ENCODE peak calls at places on chromosomes 7 and 10, in four cellular contexts. N is H9, U is H1, V is IMR-90. W is an unnamed sample.

GRCh38 chr10:55491712-55492111 is 690.7 kb upstream of the PCDH15 start:
- DNase-seq in N (no peak), U (no peak), V (no peak), W (no peak)

GRCh38 chr10:99560277-99561126 is 27.8 kb downstream of the NKX2-3 start:
- DNase-seq in N (peak; percentile 70), U (peak; percentile 83), V (peak; percentile 47), W (peak; percentile 79)

GRCh38 chr10:92222603-92223275 is 68.1 kb downstream of the CPEB3 start:
- DNase-seq in N (no peak), U (no peak), V (peak; percentile 75), W (no peak)

GRCh38 chr10:62996925-62997324 is 136.2 kb upstream of the NRBF2 start:
- DNase-seq in N (no peak), U (no peak), V (no peak), W (no peak)

GRCh38 chr10:80413152-80413996 is 5.0 kb downstream of the PRXL2A start:
- DNase-seq in N (no peak), U (no peak), V (peak; percentile 44), W (no peak)

GRCh38 chr10:13973742-13974141 is 357.0 kb downstream of the FRMD4A start:
- DNase-seq in N (no peak), U (no peak), V (peak; percentile 89), W (no peak)

GRCh38 chr10:58241346-58241745 is 26.3 kb downstream of the IPMK start:
- DNase-seq in N (no peak), U (no peak), V (peak; percentile 52), W (no peak)

GRCh38 chr7:132656846-132657776 is 80.8 kb upstream of the PLXNA4 start:
- DNase-seq in N (no peak), U (peak; percentile 55), V (peak; percentile 2), W (peak; percentile 35)

GRCh38 chr10:69916133-69916532 is 114.4 kb downstream of the COL13A1 start:
- DNase-seq in N (no peak), U (no peak), V (no peak), W (no peak)

GRCh38 chr10:43965033-43965917 is 316.6 kb upstream of the ZNF32 start:
- DNase-seq in N (no peak), U (no peak), V (peak; percentile 26), W (peak; percentile 14)

GRCh38 chr7:135100856-135101255 is 47.0 kb upstream of the TMEM140 start:
- DNase-seq in N (no peak), U (no peak), V (peak; percentile 10), W (no peak)

GRCh38 chr10:13705526-13706169 is 118.9 kb downstream of the PRPF18 start:
- DNase-seq in N (no peak), U (no peak), V (no peak), W (no peak)

GRCh38 chr7:119270045-119270464 is 1002.9 kb upstream of the KCND2 start:
- DNase-seq in N (peak; percentile 64), U (peak; percentile 59), V (peak; percentile 55), W (peak; percentile 80)

GRCh38 chr7:35828817-35829216 is 28.0 kb downstream of the SEPTIN7 start:
- DNase-seq in N (no peak), U (no peak), V (no peak), W (no peak)

GRCh38 chr10:43076311-43076875 is 476 bp upstream of the RET start:
- DNase-seq in N (peak; percentile 59), U (peak; percentile 67), V (no peak), W (peak; percentile 40)

GRCh38 chr7:54544356-54545240 is 2.4 kb downstream of the VSTM2A start:
- DNase-seq in N (peak; percentile 62), U (peak; percentile 67), V (no peak), W (peak; percentile 67)

GRCh38 chr7:107773027-107773426 is 29.1 kb downstream of the CBLL1 start:
- DNase-seq in N (no peak), U (no peak), V (no peak), W (no peak)

GRCh38 chr7:155767562-155768437 is 44.5 kb downstream of the SHH start:
- DNase-seq in N (no peak), U (no peak), V (no peak), W (no peak)

GRCh38 chr7:100674441-100675407 is 1.2 kb downstream of the GNB2 start:
- DNase-seq in N (no peak), U (peak; percentile 69), V (no peak), W (peak; percentile 49)

DNA sequence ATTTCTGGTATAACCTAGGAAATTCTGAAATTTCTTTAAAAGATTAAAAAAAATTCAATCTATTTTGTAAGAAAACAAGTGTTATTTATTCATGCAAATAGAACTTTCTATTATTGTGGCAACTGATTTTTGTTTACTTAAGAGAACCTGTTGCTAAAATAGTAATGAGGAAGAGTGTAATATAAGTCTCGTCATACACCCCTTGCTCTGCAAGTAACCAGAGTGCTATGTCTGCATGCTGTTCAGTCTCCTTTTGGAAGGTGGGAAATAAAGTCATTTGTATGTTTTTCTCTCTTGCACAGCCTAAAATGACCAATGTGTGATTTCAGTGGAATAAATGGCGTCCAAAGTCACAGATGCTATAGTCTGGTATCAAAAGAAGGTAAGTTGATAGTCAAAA is 41.3 kb downstream of the PHTF2 start:
- DNase-seq in N (no peak), U (no peak), V (no peak), W (no peak)
- H3K4ac ChIP-seq in N (no peak overlapping the region), U (no peak overlapping the region), V (no peak overlapping the region), W (no peak overlapping the region)

GRCh38 chr10:86259901-86260562 is 106.6 kb downstream of the GRID1 start:
- DNase-seq in N (peak; percentile 15), U (peak; percentile 19), V (no peak), W (no peak)

GRCh38 chr10:86261933-86262665 is 104.5 kb downstream of the GRID1 start:
- DNase-seq in N (peak; percentile 76), U (peak; percentile 67), V (no peak), W (peak; percentile 83)

GRCh38 chr10:86262671-86263165 is 103.9 kb downstream of the GRID1 start:
- DNase-seq in N (peak; percentile 46), U (peak; percentile 51), V (no peak), W (no peak)

GRCh38 chr10:86260564-86260963 is 106.0 kb downstream of the GRID1 start:
- DNase-seq in N (peak; percentile 5), U (peak; percentile 22), V (no peak), W (peak; percentile 29)

GRCh38 chr10:86261470-86261869 is 105.1 kb downstream of the GRID1 start:
- DNase-seq in N (peak; percentile 21), U (no peak), V (no peak), W (no peak)
- H4K5ac ChIP-seq in N (no peak overlapping the region), U (no peak overlapping the region), V (no peak overlapping the region), W (no peak overlapping the region)

GRCh38 chr10:79150444-79150754 is 81.6 kb downstream of the ZMIZ1 start:
- DNase-seq in N (no peak), U (no peak), V (no peak), W (no peak)
- H3K4ac ChIP-seq in N (no peak overlapping the region), U (no peak overlapping the region), V (peak overlapping the region; percentile 98), W (peak overlapping the region; percentile 4)

GRCh38 chr7:2105280-2105679 is 127.5 kb downstream of the MAD1L1 start:
- DNase-seq in N (no peak), U (no peak), V (no peak), W (no peak)

GRCh38 chr7:2107386-2108085 is 125.2 kb downstream of the MAD1L1 start:
- DNase-seq in N (no peak), U (no peak), V (no peak), W (no peak)

GRCh38 chr7:2106506-2106905 is 126.2 kb downstream of the MAD1L1 start:
- DNase-seq in N (no peak), U (no peak), V (no peak), W (no peak)

GRCh38 chr7:2105917-2106316 is 126.8 kb downstream of the MAD1L1 start:
- DNase-seq in N (peak; percentile 85), U (peak; percentile 82), V (no peak), W (peak; percentile 59)

DNA sequence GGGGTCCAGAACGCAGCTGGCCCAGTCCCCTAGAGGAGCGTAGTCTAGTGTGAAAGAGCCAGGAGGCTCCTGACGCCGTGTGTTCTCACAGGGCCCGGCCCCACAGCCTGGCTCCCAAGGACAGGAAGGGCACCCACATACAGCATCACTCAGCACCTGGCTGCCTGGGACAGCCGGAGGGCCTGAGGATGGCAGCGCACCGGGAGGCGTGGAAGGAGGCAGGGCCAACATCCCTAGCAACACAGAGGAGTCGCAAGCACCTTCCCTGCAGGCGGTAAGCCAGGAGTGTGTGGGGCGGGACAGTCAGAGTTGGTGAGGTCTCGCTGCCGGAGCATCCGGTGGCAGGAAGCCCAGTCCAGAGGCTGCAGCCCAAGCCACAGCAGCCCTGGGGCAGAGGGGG is 125.8 kb downstream of the MAD1L1 start:
- DNase-seq in N (peak; percentile 61), U (no peak), V (peak; percentile 67), W (peak; percentile 37)
- H4K5ac ChIP-seq in N (no peak overlapping the region), U (no peak overlapping the region), V (no peak overlapping the region), W (no peak overlapping the region)

GRCh38 chr7:30850426-30850825 is 61.2 kb upstream of the AQP1 start:
- DNase-seq in N (no peak), U (no peak), V (no peak), W (no peak)
- H3K4ac ChIP-seq in N (no peak overlapping the region), U (no peak overlapping the region), V (no peak overlapping the region), W (no peak overlapping the region)

DNA sequence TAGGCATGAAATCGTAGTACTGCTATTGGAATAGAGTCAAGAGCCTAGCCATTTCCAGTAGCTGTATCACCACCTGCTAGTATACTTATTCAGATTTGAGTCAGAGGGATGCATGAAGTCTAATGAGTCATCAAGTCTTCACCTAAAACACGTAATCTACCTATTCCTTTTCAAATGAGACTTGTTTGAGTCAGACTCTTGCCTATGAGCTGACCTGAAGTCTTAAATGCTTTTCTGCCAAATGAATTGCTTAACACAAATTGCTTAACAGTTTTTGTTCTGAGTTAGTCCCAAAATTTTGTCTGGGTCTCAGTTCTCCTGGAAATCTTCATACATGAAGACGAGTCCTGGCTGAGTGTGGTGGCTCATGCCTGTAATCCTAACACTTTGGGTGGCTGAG is 165.2 kb downstream of the GNAT3 start:
- DNase-seq in N (no peak), U (no peak), V (peak; percentile 80), W (no peak)
- H4K5ac ChIP-seq in N (no peak overlapping the region), U (no peak overlapping the region), V (no peak overlapping the region), W (no peak overlapping the region)

GRCh38 chr7:2637505-2638223 is 5.9 kb downstream of the TTYH3 start:
- DNase-seq in N (no peak), U (no peak), V (no peak), W (no peak)
- H3K4ac ChIP-seq in N (no peak overlapping the region), U (no peak overlapping the region), V (peak overlapping the region; percentile 84), W (no peak overlapping the region)

GRCh38 chr10:87090779-87091178 is 3.9 kb downstream of the GLUD1 start:
- DNase-seq in N (no peak), U (no peak), V (no peak), W (peak; percentile 59)

GRCh38 chr10:87093461-87094372 is 926 bp downstream of the GLUD1 start:
- DNase-seq in N (peak; percentile 52), U (peak; percentile 66), V (peak; percentile 22), W (peak; percentile 69)

GRCh38 chr10:87092861-87093460 is 1.7 kb downstream of the GLUD1 start:
- DNase-seq in N (peak; percentile 40), U (peak; percentile 58), V (peak; percentile 28), W (peak; percentile 82)

GRCh38 chr10:87092356-87092860 is 2.2 kb downstream of the GLUD1 start:
- DNase-seq in N (no peak), U (no peak), V (peak; percentile 37), W (peak; percentile 60)

GRCh38 chr10:87089746-87090145 is 4.9 kb downstream of the GLUD1 start:
- DNase-seq in N (no peak), U (no peak), V (no peak), W (no peak)
- H4K5ac ChIP-seq in N (no peak overlapping the region), U (no peak overlapping the region), V (no peak overlapping the region), W (no peak overlapping the region)

W was measured in mesendoderm.